ENCODE peak calls at places on chromosomes 16 and 17, in five cellular contexts. K is stromal cell of bone marrow; J is NCI-H1105 treated with DMSO at 0.1 percent for 48 hours; D is NCI-H1092 treated with DMSO at 0.1 percent for 48 hours; F is activated T-cell treated with anti-CD3 and anti-CD28 coated beads, Interleukin-2, amount 50 U/mL, for 1 hour. C is an unnamed sample.

GRCh38 chr17:76869209-76869877 is 1.1 kb downstream of the MGAT5B start:
- DNase-seq in K (no peak), J (peak; percentile 10), D (no peak), F (peak; percentile 33), C (no peak)

GRCh38 chr16:81842564-81843242 is 63.6 kb downstream of the PLCG2 start:
- DNase-seq in K (no peak), J (no peak), D (no peak), F (no peak), C (no peak)

GRCh38 chr17:57294629-57295501 is 38.5 kb downstream of the MSI2 start:
- DNase-seq in K (no peak), J (peak; percentile 86), D (peak; percentile 96), F (peak; percentile 51), C (no peak)

GRCh38 chr16:64975821-64976220 is 146.0 kb downstream of the CDH11 start:
- DNase-seq in K (no peak), J (no peak), D (no peak), F (no peak), C (no peak)

GRCh38 chr16:27778926-27779570 is 229.1 kb downstream of the KATNIP start:
- DNase-seq in K (no peak), J (no peak), D (no peak), F (no peak), C (no peak)

GRCh38 chr17:9240659-9241370 is 219.5 kb downstream of the NTN1 start:
- DNase-seq in K (no peak), J (no peak), D (no peak), F (no peak), C (peak; percentile 34)

GRCh38 chr17:31297090-31297489 is at the start of gene OMG:
- DNase-seq in K (no peak), J (no peak), D (no peak), F (no peak), C (no peak)

GRCh38 chr17:76318586-76318985 is 10.5 kb upstream of the QRICH2 start:
- DNase-seq in K (no peak), J (no peak), D (no peak), F (no peak), C (no peak)

GRCh38 chr16:3510410-3510809 is 9.6 kb downstream of the CLUAP1 start:
- DNase-seq in K (no peak), J (no peak), D (no peak), F (peak; percentile 14), C (no peak)

GRCh38 chr16:15033309-15033707 is 22.6 kb downstream of the NTAN1 start:
- DNase-seq in K (no peak), J (no peak), D (no peak), F (no peak), C (no peak)

GRCh38 chr17:69098635-69099034 is 37.9 kb upstream of the ABCA9 start:
- DNase-seq in K (no peak), J (no peak), D (no peak), F (no peak), C (no peak)

GRCh38 chr16:66342294-66342900 is 24.1 kb upstream of the CDH5 start:
- DNase-seq in K (no peak), J (no peak), D (peak; percentile 48), F (peak; percentile 32), C (no peak)

GRCh38 chr17:7556627-7557026 is 1.9 kb upstream of the TNFSF13 start:
- DNase-seq in K (no peak), J (no peak), D (no peak), F (no peak), C (no peak)

GRCh38 chr17:6755731-6756184 is at the start of gene XAF1:
- DNase-seq in K (peak; percentile 64), J (no peak), D (no peak), F (peak; percentile 56), C (peak; percentile 28)

GRCh38 chr17:56718515-56718914 is 115.2 kb downstream of the C17orf67 start:
- DNase-seq in K (no peak), J (no peak), D (no peak), F (no peak), C (no peak)

C was measured in fibroblast of the conjunctiva.